ENCODE peak calls at places on chromosomes 7 and 10, in six cellular contexts. F, K, L, B, Q and V are unnamed samples.
A peak's percentile ranks its signal among the peaks of the same experiment; 100 is the strongest.

GRCh38 chr7:74074731-74075130 is 8.9 kb upstream of the LIMK1 start:
- DNase-seq in F (no peak), K (no peak), L (no peak), B (no peak), Q (no peak), V (no peak)

GRCh38 chr7:114310344-114311118 is 104.1 kb upstream of the FOXP2 start:
- DNase-seq in B (no peak), L (no peak), F (no peak), Q (no peak), K (no peak), V (no peak)

GRCh38 chr10:129531195-129531968 is 64.3 kb downstream of the MGMT start:
- DNase-seq in Q (no peak), F (peak; percentile 73), L (no peak), K (peak; percentile 27), B (peak; percentile 8), V (no peak)

GRCh38 chr7:49187543-49188268 is 263.4 kb downstream of the CDC14C start:
- DNase-seq in F (peak; percentile 20), K (no peak), Q (no peak), L (no peak), B (no peak), V (no peak)

GRCh38 chr7:120156476-120156875 is 116.5 kb upstream of the KCND2 start:
- DNase-seq in F (no peak), Q (no peak), K (no peak), L (no peak), B (no peak), V (no peak)

GRCh38 chr10:98262571-98262970 is 5.4 kb downstream of the LOXL4 start:
- DNase-seq in K (no peak), Q (peak; percentile 84), F (peak; percentile 75), B (no peak), L (peak; percentile 78), V (no peak)

GRCh38 chr7:70415179-70415972 is 716.6 kb upstream of the GALNT17 start:
- DNase-seq in Q (peak; percentile 14), B (no peak), F (no peak), L (no peak), K (no peak), V (no peak)

GRCh38 chr7:12386237-12386839 is 17.3 kb downstream of the VWDE start:
- DNase-seq in B (no peak), K (no peak), Q (no peak), L (no peak), F (no peak), V (no peak)

GRCh38 chr10:154348-154747 is 19.1 kb downstream of the ZMYND11 start:
- DNase-seq in Q (no peak), B (no peak), K (peak; percentile 84), F (no peak), L (no peak), V (no peak)

GRCh38 chr7:85165263-85165662 is 21.6 kb downstream of the SEMA3D start:
- DNase-seq in L (no peak), F (no peak), B (no peak), Q (no peak), K (no peak), V (no peak)

GRCh38 chr10:86711237-86711956 is 43.1 kb downstream of the LDB3 start:
- DNase-seq in B (peak; percentile 53), F (peak; percentile 94), L (no peak), Q (peak; percentile 96), K (peak; percentile 79), V (peak; percentile 87)

GRCh38 chr7:55494951-55495350 is 77.4 kb downstream of the VOPP1 start:
- DNase-seq in F (no peak), B (no peak), L (no peak), Q (no peak), K (no peak), V (no peak)

GRCh38 chr10:3126249-3126648 is 46.3 kb downstream of the PITRM1 start:
- DNase-seq in B (no peak), F (no peak), L (no peak), K (no peak), Q (no peak), V (no peak)
- H3K27ac ChIP-seq in B (no peak overlapping the region), F (no peak overlapping the region), L (no peak overlapping the region), K (no peak overlapping the region), Q (no peak overlapping the region), V (no peak overlapping the region)

DNA sequence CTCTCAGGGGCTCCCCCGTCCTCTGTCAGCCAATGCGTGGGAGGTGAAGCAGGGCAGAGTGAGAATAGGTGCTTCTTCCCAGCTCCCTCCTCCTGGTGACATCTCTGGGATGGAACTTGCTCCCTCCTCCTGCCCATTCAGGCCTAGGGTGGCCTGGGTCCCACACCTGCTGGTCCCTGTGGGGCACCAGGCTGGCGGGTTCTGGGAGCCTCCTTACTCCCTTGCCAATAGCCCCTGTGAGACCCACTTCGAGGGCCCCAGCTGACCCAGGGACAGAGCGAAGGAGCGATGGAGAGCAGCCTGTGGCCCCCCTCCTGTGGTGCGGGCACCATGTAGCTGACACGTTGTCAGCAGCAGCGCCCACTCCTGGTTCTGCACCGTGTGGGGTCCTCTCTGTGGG is 512.6 kb downstream of the GLRX3 start:
- DNase-seq in K (no peak), F (no peak), L (no peak), B (no peak), Q (no peak), V (no peak)
- H3K27ac ChIP-seq in K (no peak overlapping the region), F (no peak overlapping the region), L (no peak overlapping the region), B (no peak overlapping the region), Q (no peak overlapping the region), V (no peak overlapping the region)

GRCh38 chr10:63758080-63758479 is 236.9 kb downstream of the REEP3 start:
- DNase-seq in F (no peak), Q (no peak), K (peak; percentile 88), B (no peak), L (no peak), V (no peak)

GRCh38 chr10:63760708-63761047 is 239.5 kb downstream of the REEP3 start:
- DNase-seq in K (no peak), L (no peak), B (no peak), F (no peak), Q (no peak), V (no peak)

GRCh38 chr10:63761243-63761642 is 240.0 kb downstream of the REEP3 start:
- DNase-seq in Q (no peak), F (peak; percentile 30), L (no peak), K (no peak), B (no peak), V (no peak)

GRCh38 chr10:63760034-63760707 is 239.0 kb downstream of the REEP3 start:
- DNase-seq in L (no peak), Q (no peak), F (no peak), K (no peak), B (no peak), V (no peak)

DNA sequence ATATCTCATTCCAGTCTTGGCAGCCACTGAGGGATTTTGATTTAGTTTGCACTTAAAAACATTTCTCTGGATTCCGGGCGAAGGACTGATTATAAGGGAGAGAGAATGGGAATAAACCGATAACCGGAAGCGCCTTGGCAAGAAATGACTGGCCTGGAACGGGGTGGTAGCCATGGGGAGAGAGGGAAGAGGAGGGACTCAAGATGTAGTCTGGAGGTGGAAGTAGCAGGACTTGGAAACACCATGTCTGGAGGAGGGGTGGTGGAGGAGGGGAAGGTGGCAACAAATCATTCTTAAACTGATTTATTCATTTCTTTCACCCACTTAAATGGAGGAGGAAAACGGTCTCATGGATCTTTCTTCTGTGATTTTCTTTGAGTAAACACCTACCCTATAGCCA is 238.1 kb downstream of the REEP3 start:
- DNase-seq in L (no peak), Q (no peak), B (no peak), K (no peak), F (no peak), V (no peak)
- H3K27ac ChIP-seq in L (peak overlapping the region; percentile 83), Q (no peak overlapping the region), B (no peak overlapping the region), K (no peak overlapping the region), F (no peak overlapping the region), V (no peak overlapping the region)

GRCh38 chr10:67779455-67780205 is 58.4 kb downstream of the DNAJC12 start:
- DNase-seq in Q (peak; percentile 79), L (no peak), K (peak; percentile 84), B (peak; percentile 73), F (peak; percentile 86), V (peak; percentile 74)
- H3K27ac ChIP-seq in Q (no peak overlapping the region), L (no peak overlapping the region), K (no peak overlapping the region), B (no peak overlapping the region), F (no peak overlapping the region), V (no peak overlapping the region)

GRCh38 chr7:123673137-123673732 is 17.6 kb downstream of the LMOD2 start:
- DNase-seq in L (no peak), Q (no peak), F (no peak), K (no peak), B (no peak), V (no peak)
- H3K27ac ChIP-seq in L (no peak overlapping the region), Q (no peak overlapping the region), F (no peak overlapping the region), K (no peak overlapping the region), B (no peak overlapping the region), V (no peak overlapping the region)

GRCh38 chr7:107958764-107959526 is 44.0 kb downstream of the LAMB1 start:
- DNase-seq in Q (no peak), L (no peak), F (no peak), B (no peak), K (peak; percentile 84), V (no peak)
- H3K27ac ChIP-seq in Q (no peak overlapping the region), L (peak overlapping the region; percentile 68), F (no peak overlapping the region), B (peak overlapping the region; percentile 3), K (peak overlapping the region; percentile 64), V (no peak overlapping the region)

GRCh38 chr10:84140036-84140379 is 699 bp downstream of the GHITM start:
- DNase-seq in F (no peak), B (no peak), K (peak; percentile 9), L (no peak), Q (peak; percentile 51), V (no peak)

GRCh38 chr10:84135836-84136235 is 3.5 kb upstream of the GHITM start:
- DNase-seq in F (no peak), L (no peak), B (no peak), Q (no peak), K (no peak), V (peak; percentile 79)

GRCh38 chr10:84138478-84139125 is 707 bp upstream of the GHITM start:
- DNase-seq in K (no peak), B (no peak), L (no peak), Q (no peak), F (peak; percentile 32), V (peak; percentile 76)

DNA sequence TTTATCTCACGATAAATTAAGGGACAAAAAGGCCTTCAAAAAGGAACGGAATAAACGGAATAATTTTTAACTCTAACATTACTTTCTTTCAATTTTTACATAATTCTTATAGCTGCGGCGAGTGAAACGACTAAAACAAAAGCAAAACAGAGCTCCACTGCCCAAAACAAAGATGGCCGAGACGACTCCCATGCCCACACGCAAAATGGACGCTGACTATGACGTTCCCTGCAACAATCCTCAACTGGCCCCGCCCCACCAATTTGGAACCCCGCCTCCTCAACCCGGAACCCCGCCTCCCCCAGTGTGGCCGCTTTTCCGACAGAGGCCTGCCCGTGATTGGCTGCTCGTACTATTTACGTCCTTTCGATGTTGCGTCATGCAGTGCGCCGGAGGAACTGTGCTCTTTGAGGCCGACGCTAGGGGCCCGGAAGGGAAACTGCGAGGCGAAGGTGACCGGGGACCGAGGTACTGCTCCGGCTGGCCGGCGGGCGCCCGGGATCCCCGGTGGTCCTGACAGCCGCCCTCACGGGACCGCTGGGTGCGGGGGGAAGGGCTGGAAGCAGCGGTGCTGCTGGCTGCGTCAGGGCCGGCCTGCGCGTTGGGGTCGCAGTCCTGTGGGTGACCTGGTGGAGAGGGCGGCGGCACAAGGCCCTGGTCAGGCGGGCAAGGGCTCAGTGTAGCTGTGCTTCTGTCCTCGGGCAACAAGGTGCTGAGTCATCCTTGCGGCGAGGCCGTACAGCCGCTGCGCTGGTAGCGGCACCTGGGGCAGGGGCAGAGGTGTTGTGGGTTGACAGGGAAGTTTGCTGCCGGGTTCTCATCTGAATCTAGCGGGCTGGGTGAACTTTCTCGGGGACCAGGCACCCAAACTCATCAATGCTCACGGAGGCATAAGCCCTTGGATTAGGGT is at the start of gene GHITM:
- DNase-seq in B (peak; percentile 96), Q (peak; percentile 100), K (peak; percentile 99), L (peak; percentile 100), F (peak; percentile 99), V (peak; percentile 99)
- H3K27ac ChIP-seq in B (peak within 1 kb of the TSS; percentile 89), Q (peak within 1 kb of the TSS; percentile 89), K (peak within 1 kb of the TSS; percentile 91), L (peak within 1 kb of the TSS; percentile 90), F (peak within 1 kb of the TSS; percentile 76), V (peak within 1 kb of the TSS; percentile 93)

GRCh38 chr10:30752481-30752881 is 122.9 kb upstream of the LYZL2 start:
- DNase-seq in K (no peak), F (no peak), L (no peak), B (no peak), Q (no peak), V (no peak)
- H3K27ac ChIP-seq in K (no peak overlapping the region), F (no peak overlapping the region), L (peak overlapping the region; percentile 73), B (no peak overlapping the region), Q (no peak overlapping the region), V (peak overlapping the region; percentile 24)